ENCODE peak calls at places on chromosomes 5 and 9, in four cellular contexts. X, O, Z and D are unnamed samples.

GRCh38 chr5:127281609-127282008 is 9.0 kb upstream of the MEGF10 start:
- DNase-seq in X (no peak), O (no peak), Z (no peak), D (no peak)

GRCh38 chr5:31470608-31471007 is 61.3 kb downstream of the DROSHA start:
- DNase-seq in X (peak; percentile 23), O (peak; percentile 64), Z (no peak), D (no peak)

GRCh38 chr5:32173394-32174010 is 617 bp downstream of the GOLPH3 start:
- DNase-seq in X (peak; percentile 68), O (peak; percentile 84), Z (peak; percentile 66), D (peak; percentile 70)

GRCh38 chr5:158988987-158989624 is 110.6 kb downstream of the EBF1 start:
- DNase-seq in X (no peak), O (no peak), Z (no peak), D (no peak)

GRCh38 chr9:111678293-111678692 is 16.9 kb downstream of the GNG10 start:
- DNase-seq in X (no peak), O (no peak), Z (no peak), D (no peak)

GRCh38 chr9:35517136-35517535 is 27.2 kb downstream of the RUSC2 start:
- DNase-seq in X (no peak), O (no peak), Z (no peak), D (no peak)

GRCh38 chr5:34658023-34658422 is 1.9 kb downstream of the RAI14 start:
- DNase-seq in X (no peak), O (no peak), Z (no peak), D (no peak)

GRCh38 chr5:178357678-178358077 is 125.1 kb upstream of the PHYKPL start:
- DNase-seq in X (no peak), O (no peak), Z (no peak), D (no peak)

GRCh38 chr5:145396888-145397287 is 438.3 kb downstream of the PRELID2 start:
- DNase-seq in X (no peak), O (no peak), Z (no peak), D (no peak)

GRCh38 chr5:85452322-85453025 is 1067.8 kb upstream of the EDIL3 start:
- DNase-seq in X (no peak), O (no peak), Z (no peak), D (peak; percentile 46)

GRCh38 chr9:108834959-108835696 is 20.7 kb downstream of the ACTL7B start:
- DNase-seq in X (no peak), O (no peak), Z (no peak), D (no peak)

GRCh38 chr5:145350501-145350900 is 484.6 kb downstream of the PRELID2 start:
- DNase-seq in X (no peak), O (no peak), Z (no peak), D (no peak)

GRCh38 chr5:74122175-74122574 is 496.2 kb downstream of the ARHGEF28 start:
- DNase-seq in X (no peak), O (no peak), Z (no peak), D (no peak)
- H3K4me1 ChIP-seq in X (no peaks in the 10 kb centered on the region), O (no peaks in the 10 kb centered on the region), Z (no peaks in the 10 kb centered on the region), D (no peaks in the 10 kb centered on the region)

GRCh38 chr5:66897355-66897754 is 299.2 kb downstream of the CD180 start:
- DNase-seq in X (no peak), O (no peak), Z (no peak), D (no peak)
- H3K4me1 ChIP-seq in X (no peaks in the 10 kb centered on the region), O (no peaks in the 10 kb centered on the region), Z (no peaks in the 10 kb centered on the region), D (peaks cover 3% of the 10 kb centered on the region)

GRCh38 chr9:91930475-91930874 is 19.6 kb downstream of the ROR2 start:
- DNase-seq in X (no peak), O (no peak), Z (peak; percentile 15), D (no peak)
- H3K4me1 ChIP-seq in X (peaks cover 6% of the 10 kb centered on the region), O (no peaks in the 10 kb centered on the region), Z (no peaks in the 10 kb centered on the region), D (no peaks in the 10 kb centered on the region)

DNA sequence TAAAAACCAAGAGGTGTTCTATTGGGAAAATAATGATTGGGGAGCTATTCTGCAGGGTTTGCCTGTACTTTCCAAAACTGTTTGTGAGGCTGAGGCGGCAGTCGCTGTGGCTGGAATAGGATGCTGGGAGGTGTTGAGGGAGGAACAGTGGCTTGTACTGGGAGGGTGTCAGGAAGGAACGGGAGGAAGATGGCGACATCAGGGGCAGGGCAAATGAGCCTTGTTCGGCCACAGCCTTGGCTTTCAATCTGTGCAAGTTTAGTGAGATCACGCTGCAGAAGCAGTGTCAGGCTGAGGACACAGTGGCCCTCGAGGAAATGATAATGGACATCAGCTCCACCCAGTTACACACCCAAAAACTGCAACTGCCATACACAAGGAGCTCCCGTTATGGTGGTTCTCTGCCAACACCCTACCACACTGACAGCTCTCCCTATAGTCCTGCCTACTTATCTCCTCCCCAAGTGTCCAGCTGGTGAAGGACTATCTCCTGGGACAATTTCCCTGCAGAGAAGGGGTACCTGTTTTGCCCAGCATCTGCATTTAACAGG is 27.3 kb downstream of the KIF2A start:
- DNase-seq in X (no peak), O (no peak), Z (no peak), D (no peak)
- H3K4me1 ChIP-seq in X (no peaks in the 10 kb centered on the region), O (peaks cover 4% of the 10 kb centered on the region), Z (peaks cover 24% of the 10 kb centered on the region), D (no peaks in the 10 kb centered on the region)